ENCODE peak calls at places on chromosomes 5 and 9, in ten cellular contexts. D, R, T, M, E, X, Z, N, B and W are unnamed samples.

GRCh38 chr5:98605010-98605425 is 168.4 kb upstream of the RGMB start:
- DNase-seq in B (no peak), M (peak; percentile 11), Z (no peak), N (no peak), X (no peak), D (no peak), T (no peak), R (no peak), E (no peak), W (no peak)

GRCh38 chr5:11062379-11062778 is 301.3 kb upstream of the DAP start:
- DNase-seq in B (no peak), Z (no peak), D (no peak), N (no peak), T (peak; percentile 32), X (no peak), R (no peak), E (peak; percentile 22), M (no peak), W (no peak)

GRCh38 chr5:130762031-130762430 is 403.0 kb downstream of the HINT1 start:
- DNase-seq in D (peak; percentile 11), T (no peak), E (no peak), N (no peak), R (no peak), B (no peak), Z (no peak), X (no peak), M (no peak), W (no peak)

GRCh38 chr5:155732587-155733376 is 594.2 kb upstream of the SGCD start:
- DNase-seq in N (no peak), R (no peak), B (no peak), T (no peak), M (no peak), E (no peak), Z (no peak), D (no peak), X (no peak), W (no peak)

GRCh38 chr9:133711428-133712220 is 26.5 kb downstream of the SARDH start:
- DNase-seq in E (no peak), R (no peak), N (no peak), D (no peak), T (no peak), M (no peak), Z (no peak), B (peak; percentile 60), X (no peak), W (no peak)

GRCh38 chr5:173328896-173329369 is 719 bp upstream of the STC2 start:
- DNase-seq in Z (no peak), E (peak; percentile 30), B (peak; percentile 69), D (peak; percentile 76), R (no peak), M (no peak), X (no peak), N (peak; percentile 91), T (no peak), W (no peak)

GRCh38 chr9:128911529-128912035 is 9.2 kb upstream of the PHYHD1 start:
- DNase-seq in X (peak; percentile 81), Z (no peak), N (no peak), B (no peak), R (no peak), T (peak; percentile 55), E (peak; percentile 54), M (no peak), D (peak; percentile 66), W (no peak)

GRCh38 chr9:72292874-72293607 is 72.0 kb downstream of the ZFAND5 start:
- DNase-seq in D (no peak), Z (no peak), M (no peak), N (no peak), B (peak; percentile 16), X (no peak), R (no peak), E (peak; percentile 71), T (no peak), W (no peak)

GRCh38 chr5:3905031-3905430 is 309.4 kb downstream of the IRX1 start:
- DNase-seq in R (no peak), M (no peak), D (no peak), B (no peak), T (no peak), X (no peak), E (no peak), N (no peak), Z (no peak), W (no peak)

GRCh38 chr9:134811673-134812668 is 68.6 kb upstream of the FCN2 start:
- DNase-seq in N (no peak), E (peak; percentile 52), X (no peak), T (no peak), Z (no peak), R (no peak), D (peak; percentile 90), B (no peak), M (no peak), W (no peak)

GRCh38 chr9:82105729-82106128 is 117.2 kb downstream of the SPATA31D1 start:
- DNase-seq in E (no peak), D (no peak), Z (no peak), M (no peak), B (no peak), N (no peak), T (no peak), X (no peak), R (no peak), W (no peak)

GRCh38 chr9:33946779-33947535 is 101.7 kb downstream of the UBAP2 start:
- DNase-seq in N (no peak), T (no peak), M (no peak), D (peak; percentile 92), R (no peak), B (peak; percentile 9), Z (no peak), X (peak; percentile 94), E (no peak), W (no peak)

GRCh38 chr9:123651273-123651672 is 278.7 kb downstream of the DENND1A start:
- DNase-seq in N (no peak), B (no peak), M (no peak), Z (no peak), X (no peak), T (no peak), R (no peak), D (no peak), E (no peak), W (no peak)

GRCh38 chr5:32030686-32031478 is 143.2 kb downstream of the GOLPH3 start:
- DNase-seq in R (peak; percentile 25), D (no peak), N (no peak), X (no peak), M (no peak), Z (no peak), B (no peak), T (no peak), E (peak; percentile 32), W (no peak)

GRCh38 chr5:175116466-175117048 is 327.4 kb downstream of the DRD1 start:
- DNase-seq in B (no peak), X (no peak), T (no peak), R (no peak), Z (no peak), D (no peak), M (no peak), N (no peak), E (no peak), W (no peak)

GRCh38 chr9:5909999-5910398 is 19.3 kb downstream of the MLANA start:
- DNase-seq in Z (no peak), N (no peak), D (no peak), R (no peak), E (no peak), B (no peak), T (no peak), X (no peak), M (no peak), W (no peak)

GRCh38 chr5:87574106-87574505 is 161.4 kb upstream of the CCNH start:
- DNase-seq in R (peak; percentile 97), Z (no peak), N (no peak), T (no peak), E (no peak), B (no peak), D (no peak), M (no peak), X (no peak), W (no peak)

GRCh38 chr5:96567188-96567587 is 95.0 kb upstream of the CAST start:
- DNase-seq in D (peak; percentile 67), B (no peak), N (no peak), T (no peak), R (no peak), M (no peak), X (no peak), Z (no peak), E (peak; percentile 96), W (no peak)

GRCh38 chr9:98607152-98607551 is 101.6 kb downstream of the GABBR2 start:
- DNase-seq in X (no peak), D (no peak), M (no peak), Z (no peak), N (no peak), E (no peak), B (no peak), T (no peak), R (no peak), W (no peak)

GRCh38 chr5:163269624-163270023 is 167.8 kb upstream of the CCNG1 start:
- DNase-seq in N (no peak), T (no peak), M (peak; percentile 16), R (peak; percentile 44), B (no peak), Z (no peak), X (no peak), D (no peak), E (peak; percentile 66), W (no peak)

GRCh38 chr5:57037355-57037754 is 85.4 kb upstream of the MIER3 start:
- DNase-seq in E (no peak), X (no peak), R (no peak), M (no peak), B (no peak), D (no peak), T (peak; percentile 74), Z (no peak), N (peak; percentile 43), W (no peak)

GRCh38 chr5:87394407-87394806 is 18.3 kb downstream of the CCNH start:
- DNase-seq in M (no peak), X (no peak), T (no peak), D (peak; percentile 12), N (no peak), E (no peak), B (no peak), Z (no peak), R (no peak), W (no peak)

GRCh38 chr9:108956098-108956533 is 21.9 kb downstream of the ABITRAM start:
- DNase-seq in M (no peak), E (no peak), N (no peak), D (no peak), B (no peak), R (no peak), X (no peak), Z (no peak), T (no peak), W (no peak)